ENCODE peak calls at places on chromosomes 16 and 17, in ten cellular contexts. N, I, T, F, U, H, M, E, D and J are unnamed samples.

GRCh38 chr16:81531415-81531814 is 86.8 kb downstream of the CMIP start:
- DNase-seq in N (no peak), I (no peak), T (peak; percentile 62), F (no peak), U (no peak), H (no peak), M (no peak), E (no peak), D (no peak), J (peak; percentile 92)

GRCh38 chr16:69727916-69728270 is 1.5 kb upstream of the NQO1 start:
- DNase-seq in N (no peak), I (no peak), T (no peak), F (peak; percentile 31), U (no peak), H (no peak), M (no peak), E (peak; percentile 26), D (no peak), J (no peak)

GRCh38 chr17:79843917-79844815 is 4.9 kb upstream of the CBX4 start:
- DNase-seq in N (peak; percentile 70), I (peak; percentile 79), T (peak; percentile 72), F (peak; percentile 73), U (peak; percentile 72), H (peak; percentile 68), M (peak; percentile 72), E (no peak), D (peak; percentile 61), J (peak; percentile 47)

GRCh38 chr16:74092336-74092735 is 204.3 kb upstream of the PSMD7 start:
- DNase-seq in N (no peak), I (no peak), T (no peak), F (no peak), U (no peak), H (no peak), M (no peak), E (peak; percentile 64), D (no peak), J (no peak)

GRCh38 chr17:77482375-77483127 is 341.8 kb downstream of the SEC14L1 start:
- DNase-seq in N (no peak), I (no peak), T (no peak), F (no peak), U (no peak), H (peak; percentile 14), M (no peak), E (no peak), D (no peak), J (no peak)

GRCh38 chr16:11250091-11250785 is 5.8 kb downstream of the SOCS1 start:
- DNase-seq in N (peak; percentile 58), I (peak; percentile 47), T (peak; percentile 65), F (no peak), U (peak; percentile 38), H (no peak), M (no peak), E (no peak), D (peak; percentile 78), J (no peak)

GRCh38 chr17:32636593-32637218 is 149.9 kb downstream of the CDK5R1 start:
- DNase-seq in N (no peak), I (no peak), T (no peak), F (no peak), U (no peak), H (no peak), M (no peak), E (no peak), D (no peak), J (no peak)

GRCh38 chr17:77375526-77375916 is 234.8 kb downstream of the SEC14L1 start:
- DNase-seq in N (no peak), I (no peak), T (no peak), F (no peak), U (no peak), H (no peak), M (no peak), E (no peak), D (no peak), J (no peak)

GRCh38 chr17:35372846-35373531 is 432 bp downstream of the SLFN11 start:
- DNase-seq in N (no peak), I (no peak), T (peak; percentile 67), F (peak; percentile 53), U (peak; percentile 18), H (no peak), M (no peak), E (peak; percentile 27), D (no peak), J (no peak)

GRCh38 chr17:77735341-77736206 is 222.9 kb upstream of the TNRC6C start:
- DNase-seq in N (peak; percentile 8), I (peak; percentile 58), T (no peak), F (no peak), U (no peak), H (no peak), M (no peak), E (peak; percentile 66), D (no peak), J (peak; percentile 58)

GRCh38 chr17:45575126-45575885 is 84.8 kb upstream of the PLEKHM1 start:
- DNase-seq in N (no peak), I (no peak), T (no peak), F (no peak), U (no peak), H (no peak), M (no peak), E (no peak), D (no peak), J (no peak)

GRCh38 chr17:6423931-6424330 is 11.0 kb downstream of the AIPL1 start:
- DNase-seq in N (no peak), I (no peak), T (no peak), F (no peak), U (no peak), H (no peak), M (no peak), E (no peak), D (no peak), J (no peak)

GRCh38 chr17:6422654-6423241 is 12.2 kb downstream of the AIPL1 start:
- DNase-seq in N (no peak), I (no peak), T (no peak), F (no peak), U (no peak), H (no peak), M (no peak), E (no peak), D (no peak), J (no peak)

GRCh38 chr17:6420173-6420641 is 14.7 kb downstream of the AIPL1 start:
- DNase-seq in N (peak; percentile 20), I (peak; percentile 10), T (no peak), F (peak; percentile 51), U (peak; percentile 56), H (peak; percentile 68), M (peak; percentile 5), E (peak; percentile 40), D (peak; percentile 1), J (peak; percentile 16)

GRCh38 chr17:6425407-6425806 is 9.5 kb downstream of the AIPL1 start:
- DNase-seq in N (no peak), I (no peak), T (no peak), F (no peak), U (no peak), H (no peak), M (no peak), E (no peak), D (no peak), J (no peak)

DNA sequence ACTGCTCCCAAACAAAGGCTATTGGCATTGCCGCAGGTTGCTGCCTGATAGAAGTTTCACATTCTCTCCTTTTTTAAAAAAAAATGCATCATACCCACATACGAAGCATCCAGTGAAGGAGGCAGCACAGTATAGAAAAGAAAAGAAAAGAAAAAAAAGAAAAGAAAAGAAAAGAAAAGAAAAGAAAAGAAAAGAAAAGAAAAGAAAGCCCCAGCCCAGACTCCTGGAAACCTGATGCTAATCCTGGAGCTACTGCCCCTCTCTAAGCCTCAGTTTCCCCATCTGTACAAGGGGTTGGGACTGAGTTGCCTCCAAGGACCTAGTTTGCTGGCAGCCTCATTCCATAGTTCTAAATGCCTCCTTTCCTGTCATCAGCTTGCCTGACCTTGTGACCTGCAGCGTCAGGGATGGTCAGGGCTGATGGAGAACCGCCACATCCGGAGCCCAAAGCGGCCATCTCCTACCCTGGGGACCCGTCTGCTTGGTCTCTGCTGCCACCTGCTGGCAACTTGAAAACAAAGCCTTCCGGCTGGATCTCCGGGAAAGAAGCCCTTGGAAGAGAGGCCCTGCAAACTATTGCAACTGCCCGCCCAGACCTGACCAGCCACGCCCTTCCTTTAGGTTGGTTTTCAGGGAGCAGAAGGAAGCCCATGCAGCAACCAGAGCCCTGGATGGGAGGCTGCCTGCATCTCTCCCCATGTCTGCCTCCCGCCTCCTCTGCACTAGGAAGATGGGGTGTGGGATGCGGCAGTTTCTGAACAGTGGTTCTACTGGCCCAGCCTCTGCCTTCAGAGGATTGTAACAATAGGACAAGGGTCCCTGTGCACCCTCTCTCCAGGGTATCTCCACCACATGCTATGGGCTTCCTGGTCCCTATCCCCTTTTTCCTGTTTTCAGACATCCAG is 13.0 kb downstream of the AIPL1 start:
- DNase-seq in N (peak; percentile 78), I (peak; percentile 78), T (peak; percentile 63), F (peak; percentile 77), U (peak; percentile 92), H (peak; percentile 91), M (peak; percentile 46), E (peak; percentile 81), D (peak; percentile 64), J (peak; percentile 83)
- TF ChIP-seq CTCF in N (peak; percentile 85), I (peak; percentile 89), T (peak; percentile 75), F (peak; percentile 83), U (peak; percentile 84), H (peak; percentile 88), M (peak; percentile 86), E (peak; percentile 87), D (peak; percentile 91), J (peak; percentile 95)

GRCh38 chr16:54289242-54290051 is 2.9 kb upstream of the IRX3 start:
- DNase-seq in N (no peak), I (no peak), T (no peak), F (no peak), U (peak; percentile 76), H (peak; percentile 62), M (no peak), E (no peak), D (no peak), J (no peak)
- TF ChIP-seq CTCF in N (no peak), I (no peak), T (no peak), F (no peak), U (no peak), H (no peak), M (no peak), E (no peak), D (no peak), J (no peak)

GRCh38 chr16:12459993-12460392 is 343.7 kb downstream of the CPPED1 start:
- DNase-seq in N (no peak), I (no peak), T (no peak), F (no peak), U (no peak), H (no peak), M (no peak), E (no peak), D (no peak), J (no peak)
- TF ChIP-seq CTCF in N (no peak), I (no peak), T (no peak), F (no peak), U (no peak), H (no peak), M (no peak), E (no peak), D (no peak), J (no peak)

DNA sequence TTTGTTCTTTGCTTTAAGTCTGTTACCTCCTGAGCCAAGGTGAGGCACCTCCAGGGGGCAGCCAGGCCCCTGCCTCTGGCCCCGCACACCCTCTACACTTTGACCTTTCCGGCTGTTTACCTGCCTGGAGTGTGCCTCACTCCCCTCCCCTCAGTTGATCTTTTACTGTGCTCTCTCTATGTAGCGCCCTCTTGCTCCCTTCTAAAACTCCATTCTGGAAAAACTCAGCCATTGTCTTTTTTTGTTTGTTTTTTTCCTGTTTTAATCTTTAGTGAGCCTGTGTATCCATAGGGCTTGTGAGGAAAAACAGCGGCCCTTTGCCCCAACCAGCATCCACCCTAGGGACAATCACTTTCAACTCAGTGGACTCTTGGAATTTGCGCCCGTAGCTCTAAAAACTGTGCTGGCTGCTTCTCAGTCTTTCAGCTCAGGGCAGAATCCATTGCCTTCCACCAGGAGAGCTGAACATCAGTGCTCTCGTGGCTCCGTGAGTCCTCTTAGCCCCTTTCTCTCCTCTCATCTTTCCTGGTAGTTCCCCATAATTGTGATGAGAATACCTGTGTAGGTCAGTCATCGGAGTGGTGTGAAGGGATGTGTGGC is 4.3 kb downstream of the AMDHD2 start:
- DNase-seq in N (no peak), I (no peak), T (no peak), F (no peak), U (no peak), H (no peak), M (no peak), E (no peak), D (no peak), J (no peak)
- TF ChIP-seq CTCF in N (no peak), I (no peak), T (no peak), F (no peak), U (no peak), H (no peak), M (no peak), E (no peak), D (no peak), J (no peak)